ENCODE peak calls at places on chromosomes 3 and 15, in ten cellular contexts. T is endothelial cell; B is fibroblast of lung; I is EH; S is stimulated activated CD8-positive, alpha-beta memory T cell treated with anti-CD3 and anti-CD28 coated beads, Interleukin-7, amount 100 ng/mL, for 1 hour; U is HS-27A; L is AG09319; W is CD4-positive, CD25-positive, alpha-beta regulatory T cell; F is activated T-helper 9 cell treated with anti-CD3 and anti-CD28 coated beads, Interleukin-2, amount 50 U/mL, for 16 hours; Y is psoas muscle. N is an unnamed sample.

GRCh38 chr3:72238836-72239235 is 453.9 kb upstream of the PROK2 start:
- DNase-seq in F (no peak), L (no peak), T (no peak), B (no peak), W (no peak), U (no peak), I (no peak), Y (no peak), S (no peak), N (no peak)

GRCh38 chr15:95684126-95684525 is 646.4 kb upstream of the NR2F2 start:
- DNase-seq in S (no peak), W (no peak), T (no peak), U (no peak), Y (no peak), L (no peak), B (no peak), F (no peak), I (no peak), N (no peak)

GRCh38 chr3:123373535-123373987 is 75.3 kb downstream of the ADCY5 start:
- DNase-seq in S (no peak), B (no peak), W (no peak), I (no peak), Y (no peak), T (no peak), L (no peak), F (no peak), U (no peak), N (no peak)

GRCh38 chr3:8110966-8111798 is 390.4 kb upstream of the LMCD1 start:
- DNase-seq in B (peak), I (peak), L (no peak), W (peak), T (peak), U (peak), F (no peak), Y (no peak), S (peak), N (peak)

GRCh38 chr15:63381301-63382192 is at the start of gene CA12:
- DNase-seq in Y (peak), L (no peak), T (peak), W (no peak), S (no peak), B (peak), U (no peak), F (no peak), I (peak), N (no peak)

GRCh38 chr3:170531054-170531453 is 54.8 kb downstream of the SLC7A14 start:
- DNase-seq in Y (no peak), U (no peak), I (no peak), T (no peak), S (no peak), L (no peak), B (no peak), F (no peak), W (no peak), N (no peak)

GRCh38 chr3:34106379-34106778 is 307.9 kb downstream of the PDCD6IP start:
- DNase-seq in B (no peak), I (no peak), T (no peak), U (no peak), W (no peak), L (no peak), S (no peak), F (no peak), Y (no peak), N (no peak)

GRCh38 chr3:140467916-140468315 is 209.9 kb upstream of the TRIM42 start:
- DNase-seq in T (no peak), Y (no peak), W (no peak), L (no peak), S (no peak), I (peak), U (no peak), B (peak), F (no peak), N (no peak)

GRCh38 chr3:29695201-29695904 is 414.5 kb downstream of the RBMS3 start:
- DNase-seq in W (no peak), Y (no peak), F (no peak), T (no peak), S (no peak), I (peak), U (no peak), B (peak), L (peak), N (peak)

GRCh38 chr3:188832146-188832545 is 339.6 kb upstream of the TPRG1 start:
- DNase-seq in W (no peak), T (no peak), L (no peak), S (no peak), Y (no peak), I (peak), B (peak), F (no peak), U (no peak), N (no peak)

GRCh38 chr3:29694331-29694730 is 413.5 kb downstream of the RBMS3 start:
- DNase-seq in I (no peak), F (no peak), W (no peak), Y (no peak), T (no peak), L (no peak), U (no peak), B (peak), S (no peak), N (peak)

N was measured in HFFc6.